ENCODE peak calls at places on chromosome 18, in five cellular contexts. One of them, this sample, is unnamed.

GRCh38 chr18:49135871-49136270 is 185.1 kb upstream of the SMAD7 start:
- DNase-seq in HS-5: no peak
- DNase-seq in iPS-NIHi11: peak
- DNase-seq in erythroblast: no peak
- DNase-seq in naive thymus-derived CD8-positive, alpha-beta T cell: no peak
- DNase-seq in this sample: no peak

GRCh38 chr18:7317804-7318231 is 86.9 kb downstream of the LRRC30 start:
- DNase-seq in HS-5: no peak
- DNase-seq in iPS-NIHi11: no peak
- DNase-seq in erythroblast: no peak
- DNase-seq in naive thymus-derived CD8-positive, alpha-beta T cell: no peak
- DNase-seq in this sample: no peak

GRCh38 chr18:47680488-47680887 is 250.0 kb downstream of the SMAD2 start:
- DNase-seq in HS-5: no peak
- DNase-seq in iPS-NIHi11: no peak
- DNase-seq in erythroblast: no peak
- DNase-seq in naive thymus-derived CD8-positive, alpha-beta T cell: no peak
- DNase-seq in this sample: no peak

GRCh38 chr18:48100712-48101165 is 170.3 kb upstream of the SMAD2 start:
- DNase-seq in HS-5: no peak
- DNase-seq in iPS-NIHi11: peak
- DNase-seq in erythroblast: no peak
- DNase-seq in naive thymus-derived CD8-positive, alpha-beta T cell: no peak
- DNase-seq in this sample: no peak

GRCh38 chr18:68694316-68694715 is 20.6 kb downstream of the TMX3 start:
- DNase-seq in HS-5: no peak
- DNase-seq in iPS-NIHi11: no peak
- DNase-seq in erythroblast: no peak
- DNase-seq in naive thymus-derived CD8-positive, alpha-beta T cell: no peak
- DNase-seq in this sample: no peak

GRCh38 chr18:58045265-58046086 is 1.4 kb downstream of the NEDD4L start:
- DNase-seq in HS-5: no peak
- DNase-seq in iPS-NIHi11: peak
- DNase-seq in erythroblast: peak
- DNase-seq in naive thymus-derived CD8-positive, alpha-beta T cell: peak
- DNase-seq in this sample: peak

GRCh38 chr18:63924551-63924950 is 16.8 kb downstream of the SERPINB10 start:
- DNase-seq in HS-5: no peak
- DNase-seq in iPS-NIHi11: no peak
- DNase-seq in erythroblast: no peak
- DNase-seq in naive thymus-derived CD8-positive, alpha-beta T cell: no peak
- DNase-seq in this sample: no peak

GRCh38 chr18:3584897-3585460 is 135.0 kb downstream of the TGIF1 start:
- DNase-seq in HS-5: no peak
- DNase-seq in iPS-NIHi11: peak
- DNase-seq in erythroblast: no peak
- DNase-seq in naive thymus-derived CD8-positive, alpha-beta T cell: no peak
- DNase-seq in this sample: no peak

GRCh38 chr18:2657788-2658458 is 2.4 kb downstream of the SMCHD1 start:
- DNase-seq in HS-5: no peak
- DNase-seq in iPS-NIHi11: no peak
- DNase-seq in erythroblast: peak
- DNase-seq in naive thymus-derived CD8-positive, alpha-beta T cell: no peak
- DNase-seq in this sample: no peak

GRCh38 chr18:9614401-9615279 is at the start of gene PPP4R1:
- DNase-seq in HS-5: no peak
- DNase-seq in iPS-NIHi11: peak
- DNase-seq in erythroblast: peak
- DNase-seq in naive thymus-derived CD8-positive, alpha-beta T cell: peak
- DNase-seq in this sample: peak

GRCh38 chr18:3281456-3282400 is 19.8 kb downstream of the MYL12B start:
- DNase-seq in HS-5: peak
- DNase-seq in iPS-NIHi11: peak
- DNase-seq in erythroblast: peak
- DNase-seq in naive thymus-derived CD8-positive, alpha-beta T cell: no peak
- DNase-seq in this sample: no peak

GRCh38 chr18:48785686-48786470 is 164.9 kb downstream of the SMAD7 start:
- DNase-seq in HS-5: no peak
- DNase-seq in iPS-NIHi11: no peak
- DNase-seq in erythroblast: no peak
- DNase-seq in naive thymus-derived CD8-positive, alpha-beta T cell: no peak
- DNase-seq in this sample: no peak

GRCh38 chr18:79510731-79511141 is 115.0 kb downstream of the NFATC1 start:
- DNase-seq in HS-5: no peak
- DNase-seq in iPS-NIHi11: no peak
- DNase-seq in erythroblast: no peak
- DNase-seq in naive thymus-derived CD8-positive, alpha-beta T cell: no peak
- DNase-seq in this sample: no peak

GRCh38 chr18:47063070-47063469 is 27.6 kb upstream of the ELOA2 start:
- DNase-seq in HS-5: no peak
- DNase-seq in iPS-NIHi11: no peak
- DNase-seq in erythroblast: no peak
- DNase-seq in naive thymus-derived CD8-positive, alpha-beta T cell: no peak
- DNase-seq in this sample: no peak

GRCh38 chr18:48351216-48352050 is 57.8 kb downstream of the ZBTB7C start:
- DNase-seq in HS-5: no peak
- DNase-seq in iPS-NIHi11: no peak
- DNase-seq in erythroblast: no peak
- DNase-seq in naive thymus-derived CD8-positive, alpha-beta T cell: no peak
- DNase-seq in this sample: no peak

This sample was measured in D341Med.